ENCODE peak calls at places on chromosomes 2 and 18, in five cellular contexts. V is AG09309, W is Peyer's patch, O is cardiac fibroblast, J is left ventricle myocardium inferior. N is an unnamed sample.

GRCh38 chr2:59734743-59735142 is 818.7 kb downstream of the BCL11A start:
- DNase-seq in J (no peak), W (no peak), O (no peak), V (no peak), N (no peak)

GRCh38 chr2:114960389-114960788 is 517.9 kb downstream of the DPP10 start:
- DNase-seq in W (no peak), J (no peak), O (no peak), V (no peak), N (no peak)

GRCh38 chr18:42028232-42028832 is 73.3 kb downstream of the PIK3C3 start:
- DNase-seq in V (no peak), W (no peak), O (peak), J (no peak), N (peak)

GRCh38 chr2:65357095-65357958 is 75.1 kb downstream of the SPRED2 start:
- DNase-seq in V (no peak), O (no peak), W (no peak), J (no peak), N (no peak)

GRCh38 chr2:234444888-234445287 is 52.0 kb downstream of the ARL4C start:
- DNase-seq in W (peak), V (peak), J (peak), O (peak), N (peak)

GRCh38 chr2:88196490-88197087 is 26.4 kb downstream of the THNSL2 start:
- DNase-seq in V (no peak), W (no peak), J (no peak), O (no peak), N (no peak)

GRCh38 chr2:86747708-86748627 is 27.9 kb downstream of the RMND5A start:
- DNase-seq in O (peak), W (no peak), V (peak), J (no peak), N (peak)

GRCh38 chr18:79406708-79407107 is 11.0 kb downstream of the NFATC1 start:
- DNase-seq in O (no peak), J (peak), W (no peak), V (no peak), N (no peak)

GRCh38 chr2:236685979-236686520 is 116.4 kb downstream of the ACKR3 start:
- DNase-seq in O (no peak), J (no peak), V (no peak), W (no peak), N (no peak)

GRCh38 chr2:214730248-214730647 is 79.2 kb downstream of the BARD1 start:
- DNase-seq in O (peak), J (no peak), V (no peak), W (no peak), N (no peak)

GRCh38 chr18:8911408-8912340 is 190.8 kb upstream of the NDUFV2 start:
- DNase-seq in J (no peak), W (no peak), V (no peak), O (no peak), N (no peak)

GRCh38 chr2:165083326-165083725 is 120.5 kb downstream of the SCN3A start:
- DNase-seq in J (no peak), O (no peak), V (no peak), W (no peak), N (no peak)

GRCh38 chr2:12428324-12428723 is 288.4 kb upstream of the TRIB2 start:
- DNase-seq in O (no peak), W (no peak), V (no peak), J (no peak), N (peak)

GRCh38 chr2:231920366-231920765 is 5.8 kb downstream of the NPPC start:
- DNase-seq in V (no peak), W (no peak), J (peak), O (no peak), N (no peak)

GRCh38 chr2:7031424-7032245 is 114.4 kb downstream of the RNF144A start:
- DNase-seq in V (no peak), J (no peak), O (peak), W (peak), N (no peak)

DNA sequence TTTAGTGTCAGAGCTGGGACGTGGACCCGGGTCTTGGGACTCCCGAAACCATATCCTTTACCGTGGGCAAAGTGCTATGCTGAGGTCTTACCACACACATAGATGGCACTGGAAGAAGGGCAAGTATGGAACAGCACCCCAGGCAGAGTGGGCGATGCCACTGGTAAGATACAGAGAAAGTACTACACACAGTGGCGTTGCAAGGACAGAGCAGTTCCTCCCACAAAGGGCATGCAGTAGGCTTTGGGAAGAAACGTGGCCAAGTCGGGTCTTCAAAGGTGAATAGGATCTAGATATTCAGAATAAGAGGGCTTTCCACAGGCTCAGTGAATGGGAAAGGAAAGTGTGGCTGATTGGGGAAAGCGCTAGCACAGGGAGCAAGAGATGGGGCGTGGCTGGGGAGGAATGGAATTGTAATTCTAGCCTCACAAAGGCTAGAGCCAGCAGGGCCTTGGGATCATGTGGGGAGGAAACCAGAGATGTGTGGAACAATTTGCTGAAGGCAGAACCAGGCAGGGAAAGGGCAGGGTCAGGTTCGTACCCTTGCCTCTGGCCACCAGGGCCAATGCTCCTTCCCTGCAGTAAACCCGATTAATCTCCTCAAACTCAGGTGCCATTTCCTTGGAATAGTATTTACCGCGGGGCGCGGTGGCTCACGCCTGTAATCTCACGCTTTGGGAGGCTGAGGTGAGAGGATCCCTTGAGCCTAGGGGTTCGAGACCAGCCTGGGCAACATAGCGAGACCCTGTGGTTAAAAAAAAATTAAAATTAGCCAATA is 36.0 kb downstream of the PCBP1 start:
- DNase-seq in O (peak), V (no peak), J (peak), W (no peak), N (peak)
- H3K4me3 ChIP-seq in O (no peak), V (no peak), J (peak), W (peak), N (no peak)

GRCh38 chr2:228321019-228321418 is 139.5 kb upstream of the SPHKAP start:
- DNase-seq in V (no peak), O (no peak), J (no peak), W (no peak), N (no peak)

DNA sequence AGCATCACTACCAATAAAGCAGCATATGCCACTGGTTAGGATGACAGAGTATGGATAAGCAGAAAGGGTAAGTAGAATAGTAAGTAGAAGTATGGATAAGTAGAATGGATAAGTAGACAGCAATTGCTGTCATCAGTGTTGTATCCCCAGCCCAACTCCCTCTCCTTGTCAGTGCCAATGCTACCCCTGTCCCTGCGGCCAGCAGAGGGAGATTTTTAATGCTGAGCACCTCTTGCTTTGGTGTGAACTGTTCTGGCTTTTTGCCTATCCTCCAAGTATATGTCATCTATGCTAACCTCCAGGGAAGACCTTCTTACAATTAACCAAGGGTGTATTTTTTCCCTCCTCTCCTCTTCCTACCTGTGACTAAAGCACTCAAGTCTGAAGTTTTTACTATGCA is 136.7 kb upstream of the SPHKAP start:
- DNase-seq in O (peak), V (no peak), J (no peak), W (no peak), N (peak)
- TF ChIP-seq CTCF in O (peak), V (peak), J (peak), W (peak), N (peak)

GRCh38 chr18:77114564-77115391 is 17.8 kb downstream of the MBP start:
- DNase-seq in J (peak), O (peak), V (peak), W (peak), N (peak)
- H3K4me3 ChIP-seq in J (peak), O (no peak), V (no peak), W (peak), N (no peak)

DNA sequence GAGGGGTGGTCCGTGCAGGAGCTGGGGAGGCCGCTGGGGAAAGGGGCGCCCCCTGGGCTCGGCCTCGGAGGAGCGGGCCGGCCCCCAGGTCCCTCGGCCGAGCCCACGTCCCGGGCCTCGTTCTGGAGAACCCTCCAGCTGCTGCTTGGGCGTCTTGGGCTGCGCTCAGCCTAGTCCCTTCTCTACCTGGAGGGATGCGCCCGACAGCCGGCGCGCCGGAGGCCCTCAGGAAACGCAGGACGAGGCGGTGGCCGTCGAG is 293 bp upstream of the D2HGDH start:
- DNase-seq in V (no peak), O (no peak), J (no peak), W (no peak), N (no peak)
- TF ChIP-seq CTCF in V (no peak), O (no peak), J (peak), W (no peak), N (no peak)